ENCODE peak calls at places on chromosome 12, in five cellular contexts. X is thyroid gland; H is tibial nerve; P is coronary artery; S is CD4-positive, alpha-beta T cell. O is an unnamed sample.

GRCh38 chr12:5505751-5506150 is 73.8 kb downstream of the NTF3 start:
- DNase-seq in P (peak), H (no peak), X (no peak), S (no peak), O (no peak)

GRCh38 chr12:47366203-47366978 is 286.6 kb upstream of the AMIGO2 start:
- DNase-seq in P (no peak), H (no peak), S (no peak), X (no peak), O (no peak)

GRCh38 chr12:130401703-130402102 is 64.0 kb downstream of the PIWIL1 start:
- DNase-seq in X (no peak), S (no peak), P (no peak), H (no peak), O (no peak)

GRCh38 chr12:26691234-26691970 is 141.6 kb downstream of the ITPR2 start:
- DNase-seq in S (no peak), H (no peak), X (peak), P (no peak), O (no peak)

GRCh38 chr12:80698266-80698665 is 9.2 kb upstream of the MYF6 start:
- DNase-seq in S (no peak), H (no peak), P (no peak), X (no peak), O (no peak)

GRCh38 chr12:89166525-89166934 is 185.8 kb downstream of the DUSP6 start:
- DNase-seq in H (no peak), X (no peak), P (no peak), S (no peak), O (no peak)

GRCh38 chr12:78617683-78618082 is 246.9 kb upstream of the SYT1 start:
- DNase-seq in P (no peak), X (no peak), H (no peak), S (no peak), O (no peak)

GRCh38 chr12:19675361-19675760 is 236.1 kb downstream of the AEBP2 start:
- DNase-seq in P (no peak), X (no peak), S (no peak), H (no peak), O (no peak)

GRCh38 chr12:109696485-109697269 is 16.9 kb upstream of the FAM222A start:
- DNase-seq in S (no peak), X (no peak), P (no peak), H (no peak), O (no peak)

GRCh38 chr12:58668831-58669230 is 251.5 kb downstream of the LRIG3 start:
- DNase-seq in H (no peak), P (no peak), X (no peak), S (no peak), O (no peak)

GRCh38 chr12:75781532-75782046 is 250.0 kb downstream of the PHLDA1 start:
- DNase-seq in H (no peak), P (no peak), S (no peak), X (peak), O (no peak)

GRCh38 chr12:124191024-124191359 is 103.9 kb upstream of the RFLNA start:
- DNase-seq in S (no peak), H (no peak), P (no peak), X (no peak), O (no peak)

GRCh38 chr12:47409310-47409709 is 296.5 kb downstream of the RPAP3 start:
- DNase-seq in H (no peak), P (no peak), S (no peak), X (no peak), O (no peak)

GRCh38 chr12:55713721-55714120 is 2.1 kb upstream of the BLOC1S1 start:
- DNase-seq in P (no peak), S (no peak), X (no peak), H (no peak), O (no peak)

GRCh38 chr12:110084314-110085015 is 36.1 kb upstream of the C12orf76 start:
- DNase-seq in S (no peak), H (no peak), P (no peak), X (no peak), O (no peak)

GRCh38 chr12:11727133-11727664 is 77.7 kb downstream of the ETV6 start:
- DNase-seq in S (peak), X (no peak), H (no peak), P (no peak), O (no peak)

GRCh38 chr12:45726594-45727300 is 2.8 kb upstream of the ARID2 start:
- DNase-seq in P (peak), S (no peak), H (peak), X (peak), O (peak)

GRCh38 chr12:132284618-132285310 is 44.6 kb downstream of the GALNT9 start:
- DNase-seq in P (no peak), H (no peak), X (no peak), S (no peak), O (no peak)

GRCh38 chr12:47995976-47996375 is 8.3 kb downstream of the COL2A1 start:
- DNase-seq in S (no peak), X (no peak), P (no peak), H (no peak), O (no peak)

GRCh38 chr12:72296389-72296788 is 24.2 kb downstream of the TRHDE start:
- DNase-seq in P (no peak), S (no peak), X (no peak), H (no peak), O (no peak)

GRCh38 chr12:95624544-95624943 is 73.3 kb upstream of the USP44 start:
- DNase-seq in P (no peak), H (no peak), X (no peak), S (no peak), O (no peak)

GRCh38 chr12:87365423-87365822 is 663.8 kb downstream of the C12orf50 start:
- DNase-seq in S (no peak), H (no peak), X (no peak), P (no peak), O (no peak)

GRCh38 chr12:76274699-76275098 is 73.5 kb downstream of the BBS10 start:
- DNase-seq in X (no peak), S (no peak), H (no peak), P (no peak), O (no peak)

GRCh38 chr12:124036117-124037109 is 63.4 kb downstream of the ZNF664 start:
- DNase-seq in X (peak), S (peak), P (no peak), H (no peak), O (peak)

GRCh38 chr12:80838708-80839107 is 99.0 kb downstream of the LIN7A start:
- DNase-seq in S (no peak), H (no peak), P (no peak), X (peak), O (no peak)

GRCh38 chr12:33180921-33181320 is 258.7 kb downstream of the SYT10 start:
- DNase-seq in X (no peak), S (no peak), H (no peak), P (no peak), O (no peak)

GRCh38 chr12:47033081-47033480 is 46.3 kb upstream of the PCED1B start:
- DNase-seq in H (peak), X (peak), P (peak), S (no peak), O (no peak)

GRCh38 chr12:49873361-49873934 is 30.3 kb downstream of the FAIM2 start:
- DNase-seq in S (no peak), H (no peak), P (peak), X (peak), O (no peak)

GRCh38 chr12:123070267-123071081 is 80.4 kb downstream of the PITPNM2 start:
- DNase-seq in H (no peak), X (no peak), P (no peak), S (no peak), O (no peak)

GRCh38 chr12:91896725-91897515 is 248.7 kb downstream of the BTG1 start:
- DNase-seq in S (no peak), H (no peak), P (no peak), X (peak), O (no peak)

GRCh38 chr12:75476076-75476475 is 4.5 kb upstream of the GLIPR1 start:
- DNase-seq in H (no peak), P (no peak), X (no peak), S (no peak), O (no peak)

GRCh38 chr12:113747048-113747447 is 219.1 kb downstream of the RBM19 start:
- DNase-seq in H (no peak), S (no peak), X (no peak), P (no peak), O (no peak)

GRCh38 chr12:107895966-107896365 is 121.5 kb downstream of the ASCL4 start:
- DNase-seq in H (no peak), P (no peak), X (no peak), S (no peak), O (no peak)

GRCh38 chr12:107894589-107894988 is 120.1 kb downstream of the ASCL4 start:
- DNase-seq in H (no peak), S (no peak), X (no peak), P (no peak), O (no peak)

GRCh38 chr12:107891967-107892366 is 117.5 kb downstream of the ASCL4 start:
- DNase-seq in H (no peak), P (no peak), S (no peak), X (no peak), O (no peak)
- TF ChIP-seq CTCF in H (no peak), P (no peak), S (no peak), X (no peak), O (no peak)

DNA sequence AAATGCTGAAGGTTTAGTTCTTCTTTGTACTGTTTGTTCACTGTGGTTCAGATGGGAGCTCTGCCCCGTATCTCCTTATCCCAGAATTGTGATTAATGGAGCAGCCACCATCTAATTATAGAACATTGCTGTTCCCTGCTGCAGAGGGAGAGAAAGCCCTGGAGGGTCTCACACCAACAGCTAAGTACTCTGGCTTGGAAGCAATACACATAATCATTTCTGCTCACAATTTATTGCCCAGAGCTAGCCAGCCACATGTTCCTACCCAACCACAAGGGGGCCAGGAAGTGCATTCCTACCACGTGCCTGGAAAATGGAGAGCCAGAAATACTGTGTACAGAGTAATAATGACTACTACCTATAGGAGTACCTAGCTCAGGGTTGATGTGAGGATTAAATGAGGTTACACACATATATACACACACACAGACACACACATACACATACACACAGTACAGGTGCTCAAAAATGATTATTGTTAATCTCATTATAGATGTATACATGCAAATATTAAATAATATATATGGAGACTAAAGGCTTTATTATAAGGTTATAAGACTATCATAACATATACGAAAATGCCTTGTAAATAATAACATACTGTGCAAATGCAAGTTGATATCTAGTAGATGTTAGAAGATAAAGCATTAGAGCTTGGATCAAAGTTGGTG is 22.3 kb downstream of the MSRB3 start:
- DNase-seq in P (no peak), X (no peak), S (no peak), H (no peak), O (no peak)
- TF ChIP-seq CTCF in P (no peak), X (no peak), S (no peak), H (peak), O (no peak)

DNA sequence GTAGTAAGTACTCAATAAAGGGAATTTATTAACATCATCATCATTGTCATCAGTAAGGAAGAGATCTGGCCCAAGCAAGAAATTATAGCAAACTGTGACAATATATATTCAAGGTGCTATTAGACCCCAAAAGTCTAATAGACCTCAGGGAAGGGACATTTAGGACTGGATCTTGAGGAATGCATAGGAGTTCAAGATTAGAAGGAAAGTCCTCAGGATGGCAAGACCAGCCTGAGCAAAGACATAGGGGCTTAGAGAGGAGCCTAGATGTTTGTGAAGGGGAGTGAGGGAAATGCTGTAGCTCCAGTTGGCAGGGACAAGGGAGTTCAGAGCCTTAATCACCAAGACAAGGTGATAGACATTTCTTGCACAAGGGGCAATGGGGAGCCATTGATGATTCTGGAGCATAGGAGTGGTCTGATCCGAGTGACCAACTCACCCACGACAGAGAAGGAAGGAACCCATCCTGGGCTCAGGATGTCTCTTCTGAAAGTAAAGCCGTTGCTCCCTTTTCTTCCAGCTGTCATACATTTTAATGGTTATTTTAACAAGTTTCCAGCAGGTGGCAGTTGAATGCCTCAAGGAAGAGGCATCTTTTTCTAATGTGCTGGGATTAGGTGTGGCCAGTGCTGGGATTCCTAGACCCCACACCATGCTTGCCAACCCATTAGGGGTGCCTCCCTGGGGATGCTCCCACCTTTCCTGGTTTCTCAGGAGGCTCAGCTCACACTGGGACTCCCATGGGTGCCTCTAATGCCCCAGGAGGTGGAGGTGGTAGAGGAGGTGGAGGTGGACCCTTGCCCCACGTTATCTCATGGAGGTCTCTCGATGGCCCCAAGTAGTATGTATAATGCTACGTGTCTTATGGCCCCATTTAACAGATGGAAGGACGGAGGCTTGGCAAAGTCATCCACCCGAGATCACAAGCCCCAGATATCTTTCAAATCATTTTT is 37.8 kb downstream of the PHETA1 start:
- DNase-seq in X (no peak), P (no peak), S (no peak), H (no peak), O (no peak)
- TF ChIP-seq CTCF in X (no peak), P (no peak), S (peak), H (peak), O (no peak)

GRCh38 chr12:96710127-96710745 is 196.8 kb upstream of the NEDD1 start:
- DNase-seq in P (no peak), S (no peak), X (no peak), H (no peak), O (no peak)
- TF ChIP-seq CTCF in P (no peak), S (no peak), X (no peak), H (no peak), O (no peak)

GRCh38 chr12:67068204-67068731 is 200.9 kb upstream of the CAND1 start:
- DNase-seq in H (no peak), P (no peak), S (no peak), X (no peak), O (no peak)
- TF ChIP-seq CTCF in H (no peak), P (no peak), S (no peak), X (no peak), O (no peak)

GRCh38 chr12:2273751-2274150 is 221.0 kb downstream of the CACNA1C start:
- DNase-seq in X (no peak), P (no peak), H (no peak), S (no peak), O (no peak)

GRCh38 chr12:2270846-2271245 is 218.1 kb downstream of the CACNA1C start:
- DNase-seq in P (no peak), S (no peak), H (no peak), X (no peak), O (no peak)

GRCh38 chr12:2274733-2275132 is 221.9 kb downstream of the CACNA1C start:
- DNase-seq in S (no peak), P (no peak), X (no peak), H (no peak), O (no peak)

GRCh38 chr12:2271961-2272360 is 219.2 kb downstream of the CACNA1C start:
- DNase-seq in P (no peak), S (no peak), X (no peak), H (no peak), O (no peak)

GRCh38 chr12:2273288-2273687 is 220.5 kb downstream of the CACNA1C start:
- DNase-seq in P (no peak), X (no peak), H (no peak), S (no peak), O (no peak)
- TF ChIP-seq CTCF in P (no peak), X (no peak), H (no peak), S (no peak), O (no peak)

O was measured in natural killer cell.